ENCODE peak calls at places on chromosome 4, in nine cellular contexts. D is upper lobe of left lung, F is GM23248, E is kidney, S is ascending aorta, A is suprapubic skin, U is BE2C, Q is Peyer's patch, N is prostate gland. C is an unnamed sample. For H3K4me1, the result is how much of the 10 kb centered on the place peaks cover.

GRCh38 chr4:184163813-184164212 is 53.9 kb downstream of the ENPP6 start:
- DNase-seq in Q (peak), F (peak), U (peak), E (no peak), D (peak), S (no peak), N (peak), A (no peak), C (no peak)

GRCh38 chr4:52957220-52957686 is 95.1 kb downstream of the RASL11B start:
- DNase-seq in D (no peak), U (no peak), Q (no peak), E (no peak), N (no peak), S (no peak), F (peak), A (no peak), C (no peak)

GRCh38 chr4:6331018-6331417 is 61.4 kb downstream of the WFS1 start:
- DNase-seq in Q (peak), D (no peak), N (no peak), U (peak), E (no peak), F (peak), A (no peak), S (no peak), C (no peak)

GRCh38 chr4:168451744-168452394 is 28.4 kb downstream of the DDX60L start:
- DNase-seq in D (no peak), Q (no peak), F (peak), E (no peak), S (no peak), N (no peak), A (no peak), U (no peak), C (no peak)

GRCh38 chr4:48340276-48340904 is 939 bp upstream of the SLAIN2 start:
- DNase-seq in D (no peak), U (no peak), N (peak), F (peak), Q (peak), E (no peak), S (no peak), A (no peak), C (no peak)

GRCh38 chr4:182839256-182839655 is 77.9 kb downstream of the DCTD start:
- DNase-seq in A (no peak), N (no peak), E (no peak), F (no peak), S (no peak), U (no peak), D (no peak), Q (no peak), C (no peak)

GRCh38 chr4:20646287-20646686 is 54.0 kb upstream of the PACRGL start:
- DNase-seq in F (no peak), U (no peak), D (no peak), A (no peak), S (no peak), N (no peak), Q (no peak), E (no peak), C (no peak)

GRCh38 chr4:16881151-16881884 is 17.1 kb downstream of the LDB2 start:
- DNase-seq in F (no peak), S (no peak), Q (no peak), A (no peak), N (no peak), U (no peak), D (no peak), E (no peak), C (no peak)

GRCh38 chr4:122700178-122700725 is 32.3 kb upstream of the BBS12 start:
- DNase-seq in A (no peak), N (peak), E (no peak), S (no peak), D (peak), Q (peak), U (peak), F (peak), C (no peak)

GRCh38 chr4:24070117-24070516 is 180.3 kb upstream of the PPARGC1A start:
- DNase-seq in S (no peak), D (no peak), N (no peak), A (no peak), Q (no peak), E (no peak), U (no peak), F (peak), C (no peak)

GRCh38 chr4:138659640-138660325 is 355.8 kb upstream of the NOCT start:
- DNase-seq in U (no peak), D (no peak), S (no peak), A (no peak), N (no peak), Q (no peak), E (no peak), F (no peak), C (no peak)
- H3K4me1 ChIP-seq in U (under half), D (under half), S (under half), A (under half), N (under half), Q (under half), E (under half), F (under half), C (under half)

GRCh38 chr4:38670061-38670894 is 6.3 kb downstream of the KLF3 start:
- DNase-seq in N (no peak), D (no peak), A (no peak), Q (no peak), E (no peak), F (no peak), U (no peak), S (no peak), C (no peak)
- H3K4me3 ChIP-seq in N (peak), D (peak), A (peak), Q (peak), E (peak), F (no peak), U (no peak), S (peak), C (peak)

DNA sequence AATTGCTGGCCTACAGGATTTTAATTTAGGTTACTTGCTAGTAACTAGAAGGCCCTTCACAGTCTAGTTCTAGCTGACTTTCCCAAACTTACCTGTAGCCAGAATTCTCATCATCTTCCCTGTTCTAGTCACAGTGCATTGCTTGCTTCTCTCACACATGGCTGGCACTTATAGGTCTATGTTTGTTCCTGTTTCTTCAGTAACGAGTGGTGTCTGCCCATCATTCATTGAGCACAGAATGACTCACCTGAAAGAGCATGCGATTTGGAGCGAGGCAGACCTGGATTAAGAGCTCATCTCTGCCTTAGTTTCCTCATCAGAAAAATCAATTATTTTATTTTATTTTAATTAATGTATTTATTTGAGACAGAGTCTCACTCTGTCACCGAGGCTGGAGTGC is 201.7 kb upstream of the ANK2 start:
- DNase-seq in N (no peak), A (no peak), F (no peak), U (no peak), S (no peak), E (no peak), D (no peak), Q (no peak), C (no peak)
- H3K4me1 ChIP-seq in N (under half), A (under half), F (under half), U (under half), S (under half), E (under half), D (under half), Q (under half), C (under half)

DNA sequence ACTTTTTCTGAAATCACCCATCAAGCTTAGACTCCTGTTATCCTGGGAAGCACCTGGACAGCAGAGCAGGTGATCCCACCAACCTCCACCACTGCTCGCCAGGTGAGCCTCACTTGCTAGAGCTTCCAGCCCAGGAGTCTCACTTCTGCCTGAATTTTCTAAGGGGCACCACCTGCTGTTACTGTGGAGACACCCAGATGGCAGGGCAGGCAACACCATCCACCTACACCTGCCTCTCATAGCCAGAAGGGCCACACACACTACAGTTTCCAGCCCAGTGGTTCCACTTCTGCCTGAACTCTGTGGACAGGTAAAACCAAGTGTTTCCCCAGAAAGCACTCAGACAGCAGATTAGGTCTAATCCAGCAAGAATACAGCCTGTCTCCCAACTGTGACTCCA is 262.0 kb downstream of the ARAP2 start:
- DNase-seq in U (no peak), Q (no peak), S (no peak), A (no peak), N (no peak), D (no peak), E (no peak), F (no peak), C (no peak)
- H3K4me3 ChIP-seq in U (no peak), Q (no peak), S (no peak), A (no peak), N (no peak), D (no peak), E (no peak), F (no peak), C (no peak)